ENCODE peak calls at places on chromosomes 11 and 22, in six cellular contexts. E is Peyer's patch; N is Right ventricle myocardium inferior; Z is neural crest cell; C is stimulated activated CD4-positive, alpha-beta T cell treated with anti-CD3 and anti-CD28 coated beads, Interleukin-15, amount 100 ng/mL, for 48 hours; T is stimulated activated naive CD8-positive, alpha-beta T cell treated with anti-CD3 and anti-CD28 coated beads, Interleukin-15, Interleukin-2, amounts not matched to agents 100 U/mL and 50 U/mL, for 24 hours. D is an unnamed sample.

GRCh38 chr11:40514124-40514523 is 945.3 kb downstream of the LRRC4C start:
- DNase-seq in E (no peak), N (no peak), Z (no peak), C (no peak), T (no peak), D (no peak)

GRCh38 chr22:39244496-39245129 is at the start of gene PDGFB:
- DNase-seq in E (no peak), N (no peak), Z (no peak), C (no peak), T (no peak), D (peak; percentile 67)

GRCh38 chr11:14119357-14119756 is 156.8 kb downstream of the SPON1 start:
- DNase-seq in E (no peak), N (no peak), Z (no peak), C (peak; percentile 5), T (peak; percentile 12), D (no peak)

GRCh38 chr11:73176892-73177155 is 34.7 kb upstream of the FCHSD2 start:
- DNase-seq in E (no peak), N (no peak), Z (no peak), C (no peak), T (no peak), D (no peak)

GRCh38 chr11:19953342-19953741 is 206.9 kb downstream of the DBX1 start:
- DNase-seq in E (no peak), N (no peak), Z (no peak), C (no peak), T (no peak), D (no peak)

GRCh38 chr22:31085493-31085824 is 4.3 kb downstream of the SMTN start:
- DNase-seq in E (no peak), N (peak; percentile 75), Z (peak; percentile 55), C (no peak), T (no peak), D (no peak)

GRCh38 chr11:32893091-32893946 is 708 bp downstream of the QSER1 start:
- DNase-seq in E (peak; percentile 83), N (peak; percentile 75), Z (peak; percentile 67), C (peak; percentile 33), T (peak; percentile 67), D (peak; percentile 57)

GRCh38 chr11:126637800-126638175 is 282.3 kb downstream of the ST3GAL4 start:
- DNase-seq in E (no peak), N (no peak), Z (no peak), C (no peak), T (no peak), D (no peak)

GRCh38 chr11:119673389-119674336 is 55.3 kb downstream of the NECTIN1 start:
- DNase-seq in E (peak; percentile 81), N (no peak), Z (no peak), C (peak; percentile 26), T (peak; percentile 63), D (no peak)